ENCODE peak calls at places on chromosomes 2 and 18, in nine cellular contexts. One of them, this sample, is unnamed.

GRCh38 chr2:42970151-42970550 is 177.8 kb upstream of the HAAO start:
- DNase-seq in IMR-90: peak; percentile 33
- DNase-seq in spleen: peak; percentile 41
- DNase-seq in A549: no peak
- DNase-seq in ovary: peak; percentile 10
- DNase-seq in testis: no peak
- DNase-seq in heart left ventricle: no peak
- DNase-seq in vagina: no peak
- DNase-seq in tibial nerve: no peak
- DNase-seq in this sample: no peak

GRCh38 chr2:228652366-228652765 is 470.9 kb upstream of the SPHKAP start:
- DNase-seq in heart left ventricle: no peak
- DNase-seq in ovary: no peak
- DNase-seq in vagina: no peak
- DNase-seq in tibial nerve: no peak
- DNase-seq in A549: no peak
- DNase-seq in IMR-90: peak; percentile 47
- DNase-seq in testis: no peak
- DNase-seq in spleen: no peak
- DNase-seq in this sample: no peak

GRCh38 chr18:30814446-30814845 is 228.1 kb downstream of the DSC3 start:
- DNase-seq in ovary: no peak
- DNase-seq in tibial nerve: no peak
- DNase-seq in A549: no peak
- DNase-seq in testis: no peak
- DNase-seq in heart left ventricle: no peak
- DNase-seq in IMR-90: no peak
- DNase-seq in vagina: no peak
- DNase-seq in spleen: no peak
- DNase-seq in this sample: no peak

GRCh38 chr18:710418-711300 is 1.8 kb downstream of the ENOSF1 start:
- DNase-seq in A549: no peak
- DNase-seq in spleen: no peak
- DNase-seq in vagina: no peak
- DNase-seq in testis: no peak
- DNase-seq in IMR-90: no peak
- DNase-seq in heart left ventricle: no peak
- DNase-seq in ovary: no peak
- DNase-seq in tibial nerve: no peak
- DNase-seq in this sample: no peak

GRCh38 chr2:69629921-69630608 is 13.5 kb downstream of the AAK1 start:
- DNase-seq in tibial nerve: no peak
- DNase-seq in heart left ventricle: no peak
- DNase-seq in vagina: no peak
- DNase-seq in testis: no peak
- DNase-seq in spleen: no peak
- DNase-seq in IMR-90: no peak
- DNase-seq in A549: no peak
- DNase-seq in ovary: no peak
- DNase-seq in this sample: no peak

GRCh38 chr2:239639366-239640185 is 238.8 kb upstream of the HDAC4 start:
- DNase-seq in heart left ventricle: no peak
- DNase-seq in IMR-90: no peak
- DNase-seq in A549: no peak
- DNase-seq in spleen: no peak
- DNase-seq in vagina: no peak
- DNase-seq in ovary: no peak
- DNase-seq in testis: no peak
- DNase-seq in tibial nerve: no peak
- DNase-seq in this sample: no peak

GRCh38 chr2:600542-601386 is 76.4 kb downstream of the TMEM18 start:
- DNase-seq in ovary: no peak
- DNase-seq in IMR-90: no peak
- DNase-seq in spleen: peak; percentile 66
- DNase-seq in heart left ventricle: no peak
- DNase-seq in A549: no peak
- DNase-seq in testis: peak; percentile 73
- DNase-seq in vagina: no peak
- DNase-seq in tibial nerve: no peak
- DNase-seq in this sample: no peak

GRCh38 chr18:57532987-57533386 is 53.5 kb downstream of the FECH start:
- DNase-seq in testis: no peak
- DNase-seq in heart left ventricle: no peak
- DNase-seq in vagina: no peak
- DNase-seq in spleen: no peak
- DNase-seq in A549: no peak
- DNase-seq in IMR-90: no peak
- DNase-seq in tibial nerve: no peak
- DNase-seq in ovary: no peak
- DNase-seq in this sample: no peak

GRCh38 chr2:45024600-45025291 is 15.5 kb upstream of the SIX2 start:
- DNase-seq in tibial nerve: no peak
- DNase-seq in heart left ventricle: no peak
- DNase-seq in vagina: no peak
- DNase-seq in ovary: no peak
- DNase-seq in testis: no peak
- DNase-seq in IMR-90: peak; percentile 53
- DNase-seq in A549: peak; percentile 72
- DNase-seq in spleen: no peak
- DNase-seq in this sample: no peak

GRCh38 chr2:39127973-39128372 is 7.1 kb upstream of the SOS1 start:
- DNase-seq in A549: no peak
- DNase-seq in heart left ventricle: no peak
- DNase-seq in spleen: no peak
- DNase-seq in testis: no peak
- DNase-seq in IMR-90: peak; percentile 37
- DNase-seq in tibial nerve: no peak
- DNase-seq in ovary: no peak
- DNase-seq in vagina: no peak
- DNase-seq in this sample: no peak

GRCh38 chr2:55936351-55936750 is 12.8 kb upstream of the EFEMP1 start:
- DNase-seq in spleen: no peak
- DNase-seq in heart left ventricle: no peak
- DNase-seq in testis: no peak
- DNase-seq in tibial nerve: no peak
- DNase-seq in vagina: no peak
- DNase-seq in ovary: no peak
- DNase-seq in A549: no peak
- DNase-seq in IMR-90: peak; percentile 73
- DNase-seq in this sample: no peak

GRCh38 chr2:19207452-19207851 is 151.0 kb downstream of the OSR1 start:
- DNase-seq in A549: no peak
- DNase-seq in spleen: no peak
- DNase-seq in vagina: no peak
- DNase-seq in testis: no peak
- DNase-seq in IMR-90: no peak
- DNase-seq in ovary: no peak
- DNase-seq in heart left ventricle: no peak
- DNase-seq in tibial nerve: no peak
- DNase-seq in this sample: no peak

GRCh38 chr2:19209575-19210341 is 148.7 kb downstream of the OSR1 start:
- DNase-seq in spleen: no peak
- DNase-seq in tibial nerve: no peak
- DNase-seq in IMR-90: no peak
- DNase-seq in ovary: no peak
- DNase-seq in vagina: no peak
- DNase-seq in testis: no peak
- DNase-seq in A549: no peak
- DNase-seq in heart left ventricle: no peak
- DNase-seq in this sample: no peak

GRCh38 chr2:19205983-19206533 is 152.4 kb downstream of the OSR1 start:
- DNase-seq in ovary: no peak
- DNase-seq in tibial nerve: no peak
- DNase-seq in vagina: no peak
- DNase-seq in heart left ventricle: no peak
- DNase-seq in testis: no peak
- DNase-seq in A549: no peak
- DNase-seq in spleen: no peak
- DNase-seq in IMR-90: no peak
- DNase-seq in this sample: no peak

GRCh38 chr2:19208479-19209204 is 149.8 kb downstream of the OSR1 start:
- DNase-seq in A549: no peak
- DNase-seq in testis: no peak
- DNase-seq in spleen: no peak
- DNase-seq in heart left ventricle: no peak
- DNase-seq in IMR-90: no peak
- DNase-seq in vagina: no peak
- DNase-seq in tibial nerve: no peak
- DNase-seq in ovary: no peak
- DNase-seq in this sample: no peak
- TF ChIP-seq POLR2A in A549: no peak
- TF ChIP-seq POLR2A in testis: no peak
- TF ChIP-seq POLR2A in spleen: no peak
- TF ChIP-seq POLR2A in heart left ventricle: no peak
- TF ChIP-seq POLR2A in IMR-90: no peak
- TF ChIP-seq POLR2A in vagina: no peak
- TF ChIP-seq POLR2A in tibial nerve: no peak
- TF ChIP-seq POLR2A in ovary: no peak
- TF ChIP-seq POLR2A in this sample: no peak

DNA sequence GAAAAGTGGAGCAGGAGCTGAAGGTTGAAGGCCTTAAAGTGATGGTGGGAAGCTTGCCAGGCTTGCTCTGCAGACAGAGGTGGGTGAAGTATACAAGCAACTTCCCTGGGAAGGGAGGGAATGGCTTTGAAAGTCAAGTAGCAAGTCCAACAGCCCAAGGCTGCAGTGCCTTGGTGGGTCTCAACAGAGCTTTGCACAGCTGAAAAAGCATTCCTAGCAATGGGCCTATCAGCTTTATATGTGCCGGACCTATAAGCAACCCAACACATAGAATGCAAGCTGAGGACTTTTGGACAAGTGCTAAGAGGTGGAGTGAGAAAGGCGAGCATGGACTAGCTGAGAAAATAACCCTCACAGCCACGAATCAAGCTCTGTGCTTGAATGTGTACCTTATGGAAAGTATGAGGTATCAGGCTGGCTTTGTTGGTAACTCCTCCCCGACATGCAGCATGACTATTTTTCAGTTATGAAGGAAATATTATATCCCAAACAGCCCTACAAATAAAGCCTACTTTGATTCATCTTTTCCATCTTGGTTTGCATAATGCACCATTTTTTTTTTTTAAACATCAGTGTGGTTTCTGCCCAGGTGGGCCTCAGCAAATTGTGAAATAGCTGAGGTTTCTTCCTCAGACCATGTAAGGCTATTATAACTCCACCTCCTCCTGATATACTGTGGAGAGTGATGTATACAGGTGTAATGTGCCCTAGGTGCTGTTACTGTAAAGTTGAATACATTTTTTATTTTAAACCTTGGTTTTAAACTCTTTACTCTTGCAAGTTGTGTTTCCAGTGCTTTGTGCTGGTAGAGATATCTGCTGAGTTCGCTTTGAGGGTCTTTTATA is 241.4 kb upstream of the CXCR4 start:
- DNase-seq in heart left ventricle: no peak
- DNase-seq in tibial nerve: no peak
- DNase-seq in ovary: no peak
- DNase-seq in IMR-90: no peak
- DNase-seq in A549: no peak
- DNase-seq in vagina: no peak
- DNase-seq in testis: no peak
- DNase-seq in spleen: no peak
- DNase-seq in this sample: no peak
- TF ChIP-seq CTCF in heart left ventricle: no peak
- TF ChIP-seq CTCF in tibial nerve: no peak
- TF ChIP-seq CTCF in ovary: no peak
- TF ChIP-seq CTCF in IMR-90: no peak
- TF ChIP-seq CTCF in A549: no peak
- TF ChIP-seq CTCF in vagina: no peak
- TF ChIP-seq CTCF in testis: no peak
- TF ChIP-seq CTCF in spleen: no peak
- TF ChIP-seq CTCF in this sample: no peak

DNA sequence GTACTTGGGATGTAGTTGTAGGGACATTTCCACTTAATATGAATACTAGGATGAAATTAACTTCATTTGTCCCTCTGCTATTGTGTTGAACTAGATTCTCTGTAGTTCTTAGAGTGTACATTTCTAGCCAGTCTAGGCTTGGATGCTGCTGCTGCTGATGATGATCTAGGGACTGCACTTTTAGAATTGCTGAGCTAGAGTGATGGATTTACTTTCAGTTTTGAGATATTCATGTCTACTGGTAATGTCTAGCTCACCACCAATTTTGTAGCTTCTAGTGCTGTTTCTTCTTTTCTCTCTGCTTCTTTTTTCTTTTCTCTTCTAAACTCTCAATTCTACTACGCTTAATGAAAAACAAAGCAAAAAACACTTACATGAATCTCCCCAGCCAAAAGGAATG is 49.4 kb downstream of the MRPS9 start:
- DNase-seq in vagina: no peak
- DNase-seq in IMR-90: no peak
- DNase-seq in spleen: no peak
- DNase-seq in heart left ventricle: no peak
- DNase-seq in testis: no peak
- DNase-seq in A549: no peak
- DNase-seq in ovary: no peak
- DNase-seq in tibial nerve: no peak
- DNase-seq in this sample: no peak
- H3K27ac ChIP-seq in vagina: no peak overlapping the region
- H3K27ac ChIP-seq in IMR-90: no peak overlapping the region
- H3K27ac ChIP-seq in spleen: no peak overlapping the region
- H3K27ac ChIP-seq in heart left ventricle: no peak overlapping the region
- H3K27ac ChIP-seq in testis: no peak overlapping the region
- H3K27ac ChIP-seq in A549: no peak overlapping the region
- H3K27ac ChIP-seq in ovary: no peak overlapping the region
- H3K27ac ChIP-seq in tibial nerve: no peak overlapping the region
- H3K27ac ChIP-seq in this sample: no peak overlapping the region

GRCh38 chr2:231296401-231296800 is 98.0 kb downstream of the ARMC9 start:
- DNase-seq in testis: no peak
- DNase-seq in ovary: no peak
- DNase-seq in A549: no peak
- DNase-seq in IMR-90: no peak
- DNase-seq in heart left ventricle: no peak
- DNase-seq in spleen: no peak
- DNase-seq in vagina: no peak
- DNase-seq in tibial nerve: no peak
- DNase-seq in this sample: no peak

GRCh38 chr2:231299267-231299666 is 96.2 kb upstream of the B3GNT7 start:
- DNase-seq in IMR-90: no peak
- DNase-seq in A549: no peak
- DNase-seq in tibial nerve: no peak
- DNase-seq in testis: no peak
- DNase-seq in spleen: no peak
- DNase-seq in heart left ventricle: no peak
- DNase-seq in vagina: no peak
- DNase-seq in ovary: no peak
- DNase-seq in this sample: no peak

GRCh38 chr2:231297108-231297908 is 98.2 kb upstream of the B3GNT7 start:
- DNase-seq in heart left ventricle: peak; percentile 77
- DNase-seq in spleen: peak; percentile 86
- DNase-seq in testis: peak; percentile 73
- DNase-seq in ovary: peak; percentile 56
- DNase-seq in vagina: no peak
- DNase-seq in tibial nerve: peak; percentile 25
- DNase-seq in IMR-90: peak; percentile 54
- DNase-seq in A549: peak; percentile 84
- DNase-seq in this sample: peak; percentile 69

GRCh38 chr2:231300020-231300721 is 95.3 kb upstream of the B3GNT7 start:
- DNase-seq in spleen: no peak
- DNase-seq in testis: no peak
- DNase-seq in tibial nerve: no peak
- DNase-seq in IMR-90: no peak
- DNase-seq in vagina: no peak
- DNase-seq in heart left ventricle: no peak
- DNase-seq in A549: no peak
- DNase-seq in ovary: no peak
- DNase-seq in this sample: peak; percentile 59

GRCh38 chr2:231298091-231298490 is 97.4 kb upstream of the B3GNT7 start:
- DNase-seq in A549: no peak
- DNase-seq in tibial nerve: no peak
- DNase-seq in heart left ventricle: no peak
- DNase-seq in ovary: no peak
- DNase-seq in testis: no peak
- DNase-seq in IMR-90: no peak
- DNase-seq in vagina: no peak
- DNase-seq in spleen: no peak
- DNase-seq in this sample: no peak
- TF ChIP-seq POLR2A in A549: no peak
- TF ChIP-seq POLR2A in tibial nerve: no peak
- TF ChIP-seq POLR2A in heart left ventricle: no peak
- TF ChIP-seq POLR2A in ovary: no peak
- TF ChIP-seq POLR2A in testis: no peak
- TF ChIP-seq POLR2A in IMR-90: no peak
- TF ChIP-seq POLR2A in vagina: no peak
- TF ChIP-seq POLR2A in spleen: no peak
- TF ChIP-seq POLR2A in this sample: no peak